ENCODE peak calls at places on chromosomes 7 and 10, in ten cellular contexts. R is NT2/D1; X is right lobe of liver; J is osteoblast; Y is K562; B is heart left ventricle; I is small intestine; P is CD8-positive, alpha-beta memory T cell; S is AG04450; D is kidney epithelial cell. O is an unnamed sample. For H3K27me3, the result is how much of the 10 kb centered on the place peaks cover.

GRCh38 chr7:146411975-146412374 is 295.4 kb downstream of the CNTNAP2 start:
- DNase-seq in Y (no peak), X (no peak), R (no peak), P (no peak), D (no peak), S (no peak), J (no peak), B (no peak), I (no peak), O (no peak)

GRCh38 chr10:124301736-124302135 is 117.0 kb downstream of the OAT start:
- DNase-seq in S (no peak), B (no peak), Y (no peak), J (peak), X (no peak), R (no peak), D (no peak), I (no peak), P (no peak), O (no peak)

GRCh38 chr7:23356726-23357125 is 57.6 kb downstream of the MALSU1 start:
- DNase-seq in J (no peak), S (no peak), D (no peak), R (no peak), X (no peak), I (no peak), Y (no peak), B (no peak), P (no peak), O (peak)

GRCh38 chr10:62779487-62780248 is 24.9 kb upstream of the ADO start:
- DNase-seq in P (peak), I (peak), R (no peak), B (no peak), D (peak), J (no peak), S (no peak), Y (no peak), X (no peak), O (no peak)

GRCh38 chr10:65931291-65932080 is 994.4 kb upstream of the LRRTM3 start:
- DNase-seq in P (no peak), S (no peak), J (no peak), D (no peak), X (no peak), R (no peak), Y (no peak), B (no peak), I (no peak), O (peak)

GRCh38 chr10:113982745-113983144 is 60.9 kb upstream of the ADRB1 start:
- DNase-seq in I (no peak), R (no peak), P (no peak), S (no peak), B (no peak), D (no peak), X (no peak), J (no peak), Y (no peak), O (no peak)

GRCh38 chr7:17830206-17830605 is 110.1 kb downstream of the SNX13 start:
- DNase-seq in R (no peak), S (no peak), D (no peak), P (no peak), J (no peak), X (no peak), I (no peak), Y (no peak), B (no peak), O (no peak)

GRCh38 chr10:103870503-103870902 is 15.1 kb upstream of the SH3PXD2A start:
- DNase-seq in Y (no peak), J (no peak), B (no peak), R (no peak), X (no peak), D (no peak), P (no peak), I (no peak), S (no peak), O (no peak)

GRCh38 chr7:73541722-73542121 is 15.8 kb downstream of the BCL7B start:
- DNase-seq in I (no peak), Y (peak), R (no peak), B (no peak), D (no peak), X (no peak), P (no peak), S (no peak), J (no peak), O (no peak)

GRCh38 chr10:47104101-47104707 is 193.0 kb downstream of the PTPN20 start:
- DNase-seq in S (peak), R (no peak), D (no peak), P (no peak), J (peak), X (no peak), I (no peak), Y (no peak), B (no peak), O (no peak)

GRCh38 chr7:30984359-30985107 is 20.8 kb downstream of the GHRHR start:
- DNase-seq in Y (no peak), X (no peak), I (no peak), D (no peak), P (no peak), R (peak), S (no peak), J (no peak), B (no peak), O (peak)

GRCh38 chr7:28142650-28143049 is 37.9 kb downstream of the JAZF1 start:
- DNase-seq in P (no peak), Y (no peak), B (no peak), R (no peak), I (no peak), S (no peak), J (no peak), X (no peak), D (no peak), O (no peak)

GRCh38 chr10:31622993-31623392 is 304.0 kb downstream of the ZEB1 start:
- DNase-seq in S (no peak), D (no peak), J (peak), Y (no peak), P (no peak), X (no peak), I (no peak), R (no peak), B (no peak), O (no peak)

GRCh38 chr10:61981460-61981859 is 80.0 kb downstream of the ARID5B start:
- DNase-seq in D (no peak), R (no peak), J (no peak), Y (no peak), B (no peak), I (peak), X (no peak), P (no peak), S (no peak), O (no peak)

GRCh38 chr10:43214956-43215561 is 51.8 kb downstream of the RASGEF1A start:
- DNase-seq in I (no peak), Y (no peak), B (no peak), P (peak), D (no peak), S (no peak), J (no peak), X (peak), R (no peak), O (no peak)

GRCh38 chr10:70885931-70886903 is 2.1 kb downstream of the PCBD1 start:
- DNase-seq in R (no peak), J (no peak), P (no peak), S (no peak), X (peak), I (no peak), Y (no peak), D (no peak), B (no peak), O (no peak)

GRCh38 chr7:116954443-116954838 is 1.1 kb downstream of the ST7 start:
- DNase-seq in Y (no peak), B (no peak), X (no peak), I (no peak), R (no peak), P (no peak), S (no peak), J (no peak), D (no peak), O (peak)
- H3K4me3 ChIP-seq in Y (peak), B (peak), X (peak), I (peak), R (peak), P (peak), S (peak), J (peak), D (peak), O (peak)

GRCh38 chr10:100318201-100318600 is 11.8 kb downstream of the PKD2L1 start:
- DNase-seq in P (no peak), J (no peak), B (no peak), I (no peak), S (no peak), X (no peak), R (no peak), D (no peak), Y (no peak), O (no peak)

GRCh38 chr10:100311307-100311706 is 18.7 kb downstream of the PKD2L1 start:
- DNase-seq in R (no peak), S (no peak), B (no peak), Y (no peak), J (no peak), P (no peak), I (peak), D (no peak), X (no peak), O (no peak)

GRCh38 chr10:100319736-100320135 is 10.3 kb downstream of the PKD2L1 start:
- DNase-seq in I (no peak), P (no peak), R (no peak), B (no peak), X (no peak), S (no peak), D (no peak), Y (no peak), J (no peak), O (no peak)

GRCh38 chr10:100315603-100316002 is 14.4 kb downstream of the PKD2L1 start:
- DNase-seq in Y (no peak), I (no peak), P (no peak), D (no peak), J (no peak), B (no peak), S (no peak), X (no peak), R (no peak), O (peak)
- H3K27me3 ChIP-seq in Y (under half), I (under half), P (under half), D (under half), J (under half), B (half or more), S (under half), X (under half), R (under half), O (under half)

GRCh38 chr7:155598810-155599210 is 45.7 kb upstream of the RBM33 start:
- DNase-seq in D (no peak), P (peak), J (peak), B (peak), I (peak), R (peak), Y (peak), X (peak), S (peak), O (peak)
- H3K4me3 ChIP-seq in D (no peak), P (no peak), J (peak), B (no peak), I (no peak), R (no peak), Y (no peak), X (no peak), S (no peak), O (no peak)

GRCh38 chr10:35971397-35971796 is 329.3 kb upstream of the FZD8 start:
- DNase-seq in P (no peak), D (no peak), J (no peak), I (no peak), R (no peak), S (no peak), X (no peak), Y (no peak), B (no peak), O (no peak)
- H3K27me3 ChIP-seq in P (under half), D (under half), J (under half), I (under half), R (half or more), S (under half), X (under half), Y (under half), B (under half), O (under half)

GRCh38 chr10:96753956-96754355 is 33.6 kb upstream of the PIK3AP1 start:
- DNase-seq in J (no peak), P (no peak), R (no peak), X (no peak), S (no peak), B (no peak), I (no peak), D (no peak), Y (no peak), O (no peak)
- H3K4me3 ChIP-seq in J (no peak), P (no peak), R (no peak), X (no peak), S (no peak), B (no peak), I (no peak), D (no peak), Y (no peak), O (no peak)

GRCh38 chr7:19117081-19117869 is at the start of gene TWIST1:
- DNase-seq in B (peak), D (peak), J (peak), R (peak), X (peak), I (no peak), Y (peak), S (peak), P (no peak), O (peak)
- H3K27me3 ChIP-seq in B (half or more), D (half or more), J (under half), R (half or more), X (under half), I (under half), Y (under half), S (under half), P (under half), O (under half)

O was measured in HAP-1.